ENCODE peak calls at places on chromosomes 11 and 22, in nine cellular contexts. One of them, this sample, is unnamed.

GRCh38 chr22:19853879-19854777 is 546 bp downstream of the GNB1L start:
- DNase-seq in GM12878: no peak
- DNase-seq in GM23338: no peak
- DNase-seq in HCT116: peak; percentile 2
- DNase-seq in K562: peak; percentile 68
- DNase-seq in Panc1: no peak
- DNase-seq in SK-N-SH: no peak
- DNase-seq in A549: no peak
- DNase-seq in HepG2: no peak
- DNase-seq in this sample: no peak

GRCh38 chr22:24592846-24593809 is at the start of gene LRRC75B:
- DNase-seq in SK-N-SH: peak; percentile 99
- DNase-seq in GM23338: peak; percentile 92
- DNase-seq in GM12878: no peak
- DNase-seq in Panc1: no peak
- DNase-seq in K562: peak; percentile 77
- DNase-seq in HCT116: peak; percentile 47
- DNase-seq in HepG2: peak; percentile 85
- DNase-seq in A549: peak; percentile 82
- DNase-seq in this sample: peak; percentile 74

GRCh38 chr11:66111158-66111557 is 41.1 kb downstream of the PACS1 start:
- DNase-seq in GM12878: no peak
- DNase-seq in GM23338: no peak
- DNase-seq in Panc1: no peak
- DNase-seq in SK-N-SH: no peak
- DNase-seq in HCT116: no peak
- DNase-seq in HepG2: no peak
- DNase-seq in K562: no peak
- DNase-seq in A549: no peak
- DNase-seq in this sample: no peak

GRCh38 chr11:5380740-5381342 is 2.8 kb upstream of the OR51M1 start:
- DNase-seq in A549: peak; percentile 63
- DNase-seq in HepG2: peak; percentile 52
- DNase-seq in Panc1: peak; percentile 45
- DNase-seq in K562: peak; percentile 53
- DNase-seq in SK-N-SH: peak; percentile 40
- DNase-seq in GM23338: peak; percentile 89
- DNase-seq in GM12878: no peak
- DNase-seq in HCT116: peak; percentile 36
- DNase-seq in this sample: peak; percentile 15

GRCh38 chr22:45268167-45268957 is 16.4 kb upstream of the UPK3A start:
- DNase-seq in K562: no peak
- DNase-seq in GM23338: peak; percentile 95
- DNase-seq in SK-N-SH: peak; percentile 94
- DNase-seq in Panc1: no peak
- DNase-seq in GM12878: no peak
- DNase-seq in HepG2: no peak
- DNase-seq in HCT116: no peak
- DNase-seq in A549: no peak
- DNase-seq in this sample: no peak

GRCh38 chr11:35138949-35139881 is at the start of gene CD44:
- DNase-seq in Panc1: no peak
- DNase-seq in GM23338: peak; percentile 71
- DNase-seq in K562: peak; percentile 41
- DNase-seq in A549: peak; percentile 80
- DNase-seq in SK-N-SH: peak; percentile 74
- DNase-seq in GM12878: no peak
- DNase-seq in HepG2: no peak
- DNase-seq in HCT116: peak; percentile 73
- DNase-seq in this sample: peak; percentile 58

GRCh38 chr11:126918556-126918955 is 82.0 kb downstream of the KIRREL3 start:
- DNase-seq in SK-N-SH: no peak
- DNase-seq in Panc1: no peak
- DNase-seq in K562: no peak
- DNase-seq in A549: no peak
- DNase-seq in HepG2: no peak
- DNase-seq in GM23338: no peak
- DNase-seq in GM12878: no peak
- DNase-seq in HCT116: no peak
- DNase-seq in this sample: no peak

GRCh38 chr11:88544656-88545280 is 207.2 kb upstream of the CTSC start:
- DNase-seq in SK-N-SH: no peak
- DNase-seq in GM12878: no peak
- DNase-seq in A549: no peak
- DNase-seq in HCT116: no peak
- DNase-seq in K562: no peak
- DNase-seq in HepG2: no peak
- DNase-seq in Panc1: no peak
- DNase-seq in GM23338: no peak
- DNase-seq in this sample: no peak

GRCh38 chr11:130652671-130653335 is 204.4 kb downstream of the ADAMTS15 start:
- DNase-seq in A549: no peak
- DNase-seq in HCT116: no peak
- DNase-seq in SK-N-SH: no peak
- DNase-seq in K562: no peak
- DNase-seq in Panc1: no peak
- DNase-seq in GM12878: no peak
- DNase-seq in HepG2: no peak
- DNase-seq in GM23338: no peak
- DNase-seq in this sample: peak; percentile 6

GRCh38 chr11:120336641-120337132 is 474 bp downstream of the ARHGEF12 start:
- DNase-seq in GM12878: no peak
- DNase-seq in Panc1: no peak
- DNase-seq in GM23338: peak; percentile 47
- DNase-seq in HepG2: no peak
- DNase-seq in HCT116: no peak
- DNase-seq in SK-N-SH: no peak
- DNase-seq in A549: peak; percentile 39
- DNase-seq in K562: peak; percentile 70
- DNase-seq in this sample: no peak

GRCh38 chr11:6079463-6079862 is 28.0 kb upstream of the OR56B4 start:
- DNase-seq in K562: no peak
- DNase-seq in GM12878: no peak
- DNase-seq in HCT116: no peak
- DNase-seq in SK-N-SH: no peak
- DNase-seq in HepG2: no peak
- DNase-seq in A549: no peak
- DNase-seq in Panc1: no peak
- DNase-seq in GM23338: no peak
- DNase-seq in this sample: no peak

GRCh38 chr22:41563051-41563711 is 2.4 kb downstream of the CSDC2 start:
- DNase-seq in GM23338: peak; percentile 32
- DNase-seq in HepG2: peak; percentile 43
- DNase-seq in SK-N-SH: no peak
- DNase-seq in A549: peak; percentile 53
- DNase-seq in K562: peak; percentile 55
- DNase-seq in HCT116: no peak
- DNase-seq in Panc1: no peak
- DNase-seq in GM12878: no peak
- DNase-seq in this sample: no peak
- TF ChIP-seq REST in GM23338: no peak
- TF ChIP-seq REST in HepG2: no peak
- TF ChIP-seq REST in SK-N-SH: no peak
- TF ChIP-seq REST in A549: no peak
- TF ChIP-seq REST in K562: no peak
- TF ChIP-seq REST in HCT116: no peak
- TF ChIP-seq REST in Panc1: no peak
- TF ChIP-seq REST in GM12878: no peak
- TF ChIP-seq REST in this sample: no peak

GRCh38 chr11:1503708-1504104 is 17.1 kb upstream of the MOB2 start:
- DNase-seq in HepG2: no peak
- DNase-seq in HCT116: no peak
- DNase-seq in SK-N-SH: peak; percentile 69
- DNase-seq in K562: no peak
- DNase-seq in GM23338: no peak
- DNase-seq in GM12878: no peak
- DNase-seq in Panc1: no peak
- DNase-seq in A549: no peak
- DNase-seq in this sample: no peak

GRCh38 chr11:1502971-1503707 is 16.6 kb upstream of the MOB2 start:
- DNase-seq in GM12878: no peak
- DNase-seq in SK-N-SH: peak; percentile 84
- DNase-seq in GM23338: no peak
- DNase-seq in K562: no peak
- DNase-seq in Panc1: no peak
- DNase-seq in HCT116: no peak
- DNase-seq in HepG2: no peak
- DNase-seq in A549: no peak
- DNase-seq in this sample: no peak

GRCh38 chr11:1505480-1505879 is 18.9 kb upstream of the MOB2 start:
- DNase-seq in A549: no peak
- DNase-seq in HCT116: no peak
- DNase-seq in GM23338: peak; percentile 82
- DNase-seq in SK-N-SH: no peak
- DNase-seq in HepG2: no peak
- DNase-seq in GM12878: no peak
- DNase-seq in Panc1: no peak
- DNase-seq in K562: peak; percentile 36
- DNase-seq in this sample: no peak

GRCh38 chr11:1504581-1505290 is 18.2 kb upstream of the MOB2 start:
- DNase-seq in GM23338: no peak
- DNase-seq in HCT116: no peak
- DNase-seq in SK-N-SH: no peak
- DNase-seq in Panc1: no peak
- DNase-seq in GM12878: no peak
- DNase-seq in HepG2: no peak
- DNase-seq in A549: no peak
- DNase-seq in K562: no peak
- DNase-seq in this sample: no peak

GRCh38 chr11:1504164-1504563 is 17.6 kb upstream of the MOB2 start:
- DNase-seq in SK-N-SH: no peak
- DNase-seq in K562: no peak
- DNase-seq in HepG2: no peak
- DNase-seq in Panc1: no peak
- DNase-seq in HCT116: no peak
- DNase-seq in A549: no peak
- DNase-seq in GM12878: no peak
- DNase-seq in GM23338: no peak
- DNase-seq in this sample: no peak
- H3K27ac ChIP-seq in SK-N-SH: no peak overlapping the region
- H3K27ac ChIP-seq in K562: no peak overlapping the region
- H3K27ac ChIP-seq in HepG2: no peak overlapping the region
- H3K27ac ChIP-seq in Panc1: no peak overlapping the region
- H3K27ac ChIP-seq in HCT116: no peak overlapping the region
- H3K27ac ChIP-seq in A549: no peak overlapping the region
- H3K27ac ChIP-seq in GM12878: no peak overlapping the region
- H3K27ac ChIP-seq in GM23338: no peak overlapping the region
- H3K27ac ChIP-seq in this sample: no peak overlapping the region

GRCh38 chr11:128288368-128288767 is 299.0 kb downstream of the ETS1 start:
- DNase-seq in HepG2: no peak
- DNase-seq in A549: no peak
- DNase-seq in K562: no peak
- DNase-seq in SK-N-SH: no peak
- DNase-seq in GM12878: no peak
- DNase-seq in Panc1: no peak
- DNase-seq in HCT116: no peak
- DNase-seq in GM23338: no peak
- DNase-seq in this sample: no peak

GRCh38 chr11:128291043-128291442 is 296.3 kb downstream of the ETS1 start:
- DNase-seq in GM12878: no peak
- DNase-seq in A549: no peak
- DNase-seq in HCT116: no peak
- DNase-seq in Panc1: no peak
- DNase-seq in GM23338: no peak
- DNase-seq in HepG2: no peak
- DNase-seq in SK-N-SH: peak; percentile 11
- DNase-seq in K562: no peak
- DNase-seq in this sample: no peak

GRCh38 chr11:128290106-128290840 is 297.1 kb downstream of the ETS1 start:
- DNase-seq in A549: peak; percentile 59
- DNase-seq in GM23338: peak; percentile 82
- DNase-seq in GM12878: peak; percentile 80
- DNase-seq in SK-N-SH: peak; percentile 68
- DNase-seq in HepG2: peak; percentile 21
- DNase-seq in K562: peak; percentile 35
- DNase-seq in HCT116: peak; percentile 46
- DNase-seq in Panc1: peak; percentile 68
- DNase-seq in this sample: peak; percentile 39

GRCh38 chr11:128291835-128292234 is 295.5 kb downstream of the ETS1 start:
- DNase-seq in A549: no peak
- DNase-seq in HCT116: no peak
- DNase-seq in GM23338: no peak
- DNase-seq in Panc1: no peak
- DNase-seq in GM12878: no peak
- DNase-seq in K562: no peak
- DNase-seq in HepG2: no peak
- DNase-seq in SK-N-SH: no peak
- DNase-seq in this sample: no peak

DNA sequence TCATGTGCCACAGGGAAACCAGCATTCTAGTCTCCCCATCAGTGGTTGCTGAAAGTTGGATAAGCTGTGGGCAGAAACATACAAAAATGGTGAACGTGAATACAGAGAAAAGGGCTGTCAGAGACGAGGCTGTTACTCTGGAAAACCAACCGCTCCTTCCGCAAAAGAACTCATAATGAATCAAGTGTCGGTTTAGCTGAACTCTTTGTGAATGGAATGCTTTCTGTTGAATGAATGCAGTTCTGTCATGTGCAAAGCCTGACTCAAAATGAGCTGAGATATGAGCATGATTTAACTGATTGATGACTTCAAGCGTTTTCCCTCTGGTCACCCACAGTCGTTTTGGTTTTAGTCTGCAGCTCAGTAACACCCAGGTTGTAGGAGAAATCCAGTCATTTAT is 298.3 kb downstream of the ETS1 start:
- DNase-seq in SK-N-SH: no peak
- DNase-seq in GM23338: no peak
- DNase-seq in HepG2: no peak
- DNase-seq in Panc1: no peak
- DNase-seq in A549: no peak
- DNase-seq in GM12878: peak; percentile 55
- DNase-seq in K562: no peak
- DNase-seq in HCT116: no peak
- DNase-seq in this sample: no peak
- TF ChIP-seq REST in SK-N-SH: no peak
- TF ChIP-seq REST in GM23338: no peak
- TF ChIP-seq REST in HepG2: no peak
- TF ChIP-seq REST in Panc1: no peak
- TF ChIP-seq REST in A549: no peak
- TF ChIP-seq REST in GM12878: no peak
- TF ChIP-seq REST in K562: no peak
- TF ChIP-seq REST in HCT116: no peak
- TF ChIP-seq REST in this sample: no peak

DNA sequence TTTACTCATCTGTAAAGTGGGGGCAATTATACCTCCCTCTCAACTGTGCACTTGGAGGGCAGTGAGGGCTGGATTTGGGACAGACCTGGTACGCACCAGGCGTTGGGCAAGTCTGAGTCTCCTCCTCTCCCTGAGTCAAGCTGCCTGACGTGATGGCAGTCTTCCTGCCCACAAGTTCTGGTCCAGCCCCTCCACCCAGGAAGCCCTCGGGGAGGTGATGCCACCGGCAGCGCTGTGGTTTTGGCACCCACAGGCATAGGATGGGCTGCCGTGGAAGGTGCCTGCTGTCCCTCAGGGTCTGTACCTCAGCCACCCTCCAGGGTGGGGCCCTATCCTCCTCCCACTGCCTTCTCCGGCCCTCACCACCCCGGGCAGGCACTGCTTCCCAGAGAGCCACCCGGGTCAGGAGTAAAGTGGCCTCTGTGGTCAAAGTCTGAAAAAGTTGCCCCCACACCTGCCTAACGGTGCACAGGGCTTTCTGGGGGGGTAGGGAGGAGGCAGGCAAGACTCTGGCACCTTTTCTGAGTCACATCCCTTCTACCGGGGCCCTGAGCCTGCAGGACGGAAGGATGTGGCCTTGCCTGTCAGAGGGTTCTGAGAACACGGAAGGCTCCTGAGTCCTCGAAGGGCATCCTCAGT is 6.5 kb upstream of the APOBEC3H start:
- DNase-seq in Panc1: no peak
- DNase-seq in GM23338: no peak
- DNase-seq in HepG2: no peak
- DNase-seq in K562: no peak
- DNase-seq in A549: no peak
- DNase-seq in GM12878: no peak
- DNase-seq in SK-N-SH: no peak
- DNase-seq in HCT116: no peak
- DNase-seq in this sample: no peak
- H3K27ac ChIP-seq in Panc1: no peak overlapping the region
- H3K27ac ChIP-seq in GM23338: no peak overlapping the region
- H3K27ac ChIP-seq in HepG2: no peak overlapping the region
- H3K27ac ChIP-seq in K562: no peak overlapping the region
- H3K27ac ChIP-seq in A549: no peak overlapping the region
- H3K27ac ChIP-seq in GM12878: peak overlapping the region; percentile 39
- H3K27ac ChIP-seq in SK-N-SH: no peak overlapping the region
- H3K27ac ChIP-seq in HCT116: no peak overlapping the region
- H3K27ac ChIP-seq in this sample: no peak overlapping the region

This sample was measured in HL-60.